ENCODE peak calls at places on chromosomes 7 and 10, in seven cellular contexts. One of them, this sample, is unnamed. For H3K4me1, the result is how much of the 10 kb centered on the place peaks cover.

GRCh38 chr10:12384906-12385305 is 35.6 kb downstream of the CAMK1D start:
- DNase-seq in stomach: no peak
- DNase-seq in K562: no peak
- DNase-seq in A549: no peak
- DNase-seq in adrenal gland: no peak
- DNase-seq in heart left ventricle: no peak
- DNase-seq in transverse colon: no peak
- DNase-seq in this sample: no peak

GRCh38 chr10:486668-487067 is 202.8 kb downstream of the DIP2C start:
- DNase-seq in transverse colon: no peak
- DNase-seq in A549: no peak
- DNase-seq in heart left ventricle: no peak
- DNase-seq in K562: no peak
- DNase-seq in adrenal gland: no peak
- DNase-seq in stomach: peak
- DNase-seq in this sample: peak

GRCh38 chr10:29409241-29410051 is 120.6 kb downstream of the LYZL1 start:
- DNase-seq in transverse colon: peak
- DNase-seq in adrenal gland: peak
- DNase-seq in stomach: peak
- DNase-seq in heart left ventricle: peak
- DNase-seq in K562: peak
- DNase-seq in A549: peak
- DNase-seq in this sample: peak

GRCh38 chr7:3037259-3037658 is 6.4 kb downstream of the CARD11 start:
- DNase-seq in transverse colon: no peak
- DNase-seq in adrenal gland: no peak
- DNase-seq in heart left ventricle: no peak
- DNase-seq in stomach: no peak
- DNase-seq in A549: no peak
- DNase-seq in K562: no peak
- DNase-seq in this sample: no peak

GRCh38 chr10:114525368-114525949 is 121.2 kb upstream of the AFAP1L2 start:
- DNase-seq in adrenal gland: no peak
- DNase-seq in stomach: no peak
- DNase-seq in transverse colon: no peak
- DNase-seq in heart left ventricle: no peak
- DNase-seq in K562: no peak
- DNase-seq in A549: no peak
- DNase-seq in this sample: no peak

GRCh38 chr10:34018129-34018528 is 683.7 kb upstream of the NRP1 start:
- DNase-seq in stomach: no peak
- DNase-seq in adrenal gland: no peak
- DNase-seq in K562: peak
- DNase-seq in heart left ventricle: no peak
- DNase-seq in transverse colon: no peak
- DNase-seq in A549: peak
- DNase-seq in this sample: no peak

GRCh38 chr7:64174941-64175340 is 32.1 kb upstream of the ZNF735 start:
- DNase-seq in A549: no peak
- DNase-seq in K562: no peak
- DNase-seq in adrenal gland: no peak
- DNase-seq in transverse colon: no peak
- DNase-seq in heart left ventricle: no peak
- DNase-seq in stomach: no peak
- DNase-seq in this sample: no peak

GRCh38 chr7:100584677-100585510 is 1.0 kb downstream of the LRCH4 start:
- DNase-seq in transverse colon: peak
- DNase-seq in A549: peak
- DNase-seq in heart left ventricle: peak
- DNase-seq in adrenal gland: peak
- DNase-seq in stomach: peak
- DNase-seq in K562: peak
- DNase-seq in this sample: no peak

GRCh38 chr7:64618785-64619456 is 47.0 kb upstream of the ZNF107 start:
- DNase-seq in adrenal gland: no peak
- DNase-seq in stomach: no peak
- DNase-seq in transverse colon: no peak
- DNase-seq in A549: peak
- DNase-seq in K562: peak
- DNase-seq in heart left ventricle: no peak
- DNase-seq in this sample: no peak

GRCh38 chr7:112266595-112267270 is 60.2 kb downstream of the ZNF277 start:
- DNase-seq in K562: no peak
- DNase-seq in A549: no peak
- DNase-seq in stomach: no peak
- DNase-seq in transverse colon: no peak
- DNase-seq in adrenal gland: no peak
- DNase-seq in heart left ventricle: no peak
- DNase-seq in this sample: no peak

GRCh38 chr10:113386005-113386404 is 166.8 kb upstream of the HABP2 start:
- DNase-seq in adrenal gland: peak
- DNase-seq in K562: no peak
- DNase-seq in heart left ventricle: peak
- DNase-seq in A549: peak
- DNase-seq in stomach: no peak
- DNase-seq in transverse colon: no peak
- DNase-seq in this sample: peak

GRCh38 chr10:72331575-72332422 is 22.9 kb downstream of the DNAJB12 start:
- DNase-seq in K562: no peak
- DNase-seq in A549: peak
- DNase-seq in adrenal gland: peak
- DNase-seq in stomach: peak
- DNase-seq in heart left ventricle: peak
- DNase-seq in transverse colon: peak
- DNase-seq in this sample: peak

GRCh38 chr7:7672545-7673239 is 32.1 kb downstream of the UMAD1 start:
- DNase-seq in adrenal gland: no peak
- DNase-seq in K562: no peak
- DNase-seq in stomach: no peak
- DNase-seq in A549: no peak
- DNase-seq in transverse colon: no peak
- DNase-seq in heart left ventricle: no peak
- DNase-seq in this sample: no peak

GRCh38 chr10:43203491-43204393 is 63.1 kb downstream of the RASGEF1A start:
- DNase-seq in heart left ventricle: peak
- DNase-seq in transverse colon: no peak
- DNase-seq in adrenal gland: peak
- DNase-seq in A549: peak
- DNase-seq in stomach: peak
- DNase-seq in K562: peak
- DNase-seq in this sample: peak

GRCh38 chr7:143362126-143362961 is at the start of gene FAM131B:
- DNase-seq in transverse colon: no peak
- DNase-seq in stomach: no peak
- DNase-seq in adrenal gland: no peak
- DNase-seq in A549: no peak
- DNase-seq in K562: peak
- DNase-seq in heart left ventricle: no peak
- DNase-seq in this sample: no peak

GRCh38 chr7:36604801-36605200 is 119.5 kb downstream of the AOAH start:
- DNase-seq in adrenal gland: no peak
- DNase-seq in transverse colon: no peak
- DNase-seq in stomach: no peak
- DNase-seq in heart left ventricle: no peak
- DNase-seq in K562: no peak
- DNase-seq in A549: no peak
- DNase-seq in this sample: no peak

GRCh38 chr7:72153132-72153512 is 259.0 kb downstream of the CALN1 start:
- DNase-seq in adrenal gland: no peak
- DNase-seq in transverse colon: no peak
- DNase-seq in heart left ventricle: no peak
- DNase-seq in stomach: no peak
- DNase-seq in A549: no peak
- DNase-seq in K562: no peak
- DNase-seq in this sample: no peak

GRCh38 chr10:14975672-14976273 is 16.6 kb downstream of the MEIG1 start:
- DNase-seq in K562: no peak
- DNase-seq in transverse colon: no peak
- DNase-seq in heart left ventricle: no peak
- DNase-seq in adrenal gland: no peak
- DNase-seq in stomach: no peak
- DNase-seq in A549: peak
- DNase-seq in this sample: no peak

GRCh38 chr10:79192677-79193003 is 123.9 kb downstream of the ZMIZ1 start:
- DNase-seq in transverse colon: no peak
- DNase-seq in A549: no peak
- DNase-seq in adrenal gland: no peak
- DNase-seq in stomach: no peak
- DNase-seq in heart left ventricle: peak
- DNase-seq in K562: no peak
- DNase-seq in this sample: no peak
- H3K4me1 ChIP-seq in transverse colon: under half
- H3K4me1 ChIP-seq in A549: half or more
- H3K4me1 ChIP-seq in adrenal gland: under half
- H3K4me1 ChIP-seq in stomach: under half
- H3K4me1 ChIP-seq in heart left ventricle: under half
- H3K4me1 ChIP-seq in K562: half or more
- H3K4me1 ChIP-seq in this sample: under half

DNA sequence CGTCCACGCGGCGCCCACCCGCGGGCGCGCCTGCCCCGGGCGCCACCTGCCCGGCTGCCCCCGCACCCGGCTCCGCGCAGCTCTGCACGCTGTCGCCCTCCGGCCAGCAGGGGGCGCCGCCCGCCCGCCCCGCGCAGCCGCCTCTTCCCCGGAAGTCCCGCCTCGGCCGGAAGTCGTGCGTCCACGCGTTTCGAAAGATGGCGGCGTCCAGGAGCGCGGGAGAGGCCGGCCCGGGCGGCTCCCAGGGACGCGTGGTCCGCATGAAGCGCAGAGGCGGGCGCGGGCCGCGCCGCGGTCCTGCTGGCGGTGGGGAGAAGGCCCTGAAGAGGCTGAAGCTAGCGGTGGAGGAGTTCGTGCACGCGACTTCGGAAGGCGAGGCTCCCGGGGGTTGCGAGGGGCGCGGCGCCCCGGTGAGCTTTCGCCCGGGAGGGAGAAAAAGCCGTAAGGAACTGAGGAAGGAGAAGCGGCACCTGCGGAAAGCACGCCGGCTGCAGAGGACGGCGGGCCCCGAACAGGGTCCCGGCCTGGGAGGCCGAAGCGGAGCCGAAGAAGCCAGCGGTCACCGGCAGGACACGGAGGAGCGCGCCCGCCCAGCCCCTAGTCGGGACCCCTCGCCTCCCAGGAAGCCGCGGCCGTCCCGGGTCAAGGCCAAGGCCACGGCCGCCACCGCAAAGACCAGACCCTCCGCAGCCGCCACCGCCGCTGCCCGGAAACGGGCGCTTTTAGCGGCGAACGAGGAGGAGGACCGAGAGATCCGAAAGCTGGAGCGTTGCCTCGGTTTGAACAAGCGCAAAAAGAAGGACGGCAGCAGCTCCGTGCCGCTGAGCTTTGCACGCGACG is at the start of gene NOM1:
- DNase-seq in K562: peak
- DNase-seq in A549: peak
- DNase-seq in heart left ventricle: peak
- DNase-seq in stomach: peak
- DNase-seq in adrenal gland: peak
- DNase-seq in transverse colon: peak
- DNase-seq in this sample: peak
- TF ChIP-seq POLR2A in K562: peak
- TF ChIP-seq POLR2A in A549: peak
- TF ChIP-seq POLR2A in heart left ventricle: peak
- TF ChIP-seq POLR2A in stomach: no peak
- TF ChIP-seq POLR2A in adrenal gland: peak
- TF ChIP-seq POLR2A in transverse colon: peak
- TF ChIP-seq POLR2A in this sample: peak

DNA sequence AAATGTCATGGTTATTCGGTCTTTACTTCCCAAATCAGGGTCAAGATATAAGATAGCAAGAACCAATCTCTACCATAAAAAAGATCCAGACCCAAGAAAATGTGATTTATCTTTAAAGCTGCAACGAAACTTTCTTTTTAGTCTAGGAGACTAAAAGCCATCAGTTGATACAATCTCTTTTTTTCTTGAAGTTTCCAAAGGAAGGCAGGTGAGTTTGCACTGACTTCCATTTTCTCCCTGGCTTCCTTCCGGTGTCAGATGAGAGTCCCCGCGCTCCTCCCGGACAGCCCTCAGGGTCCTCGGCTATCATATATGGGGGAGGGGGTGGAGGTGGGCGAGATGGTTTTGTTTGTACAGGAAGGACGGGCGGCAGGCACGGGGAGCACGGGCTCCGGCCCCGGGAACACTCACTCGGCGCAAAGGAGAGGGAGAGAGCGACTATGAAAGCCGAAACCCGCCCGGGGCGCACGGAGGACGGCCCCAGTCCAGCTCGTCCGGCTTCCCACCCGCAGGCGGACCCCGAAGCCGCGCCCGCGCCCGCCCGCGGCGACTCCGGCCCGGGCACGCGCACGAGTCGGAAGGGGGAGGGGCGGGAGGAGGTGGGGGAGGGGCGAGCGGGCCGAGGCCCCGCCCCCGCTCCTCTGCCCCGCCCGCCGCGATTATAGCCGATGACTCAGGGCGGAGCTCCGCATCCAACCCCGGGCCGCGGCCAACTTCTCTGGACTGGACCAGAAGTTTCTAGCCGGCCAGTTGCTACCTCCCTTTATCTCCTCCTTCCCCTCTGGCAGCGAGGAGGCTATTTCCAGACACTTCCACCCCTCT is at the start of gene BAG3:
- DNase-seq in stomach: peak
- DNase-seq in heart left ventricle: peak
- DNase-seq in A549: peak
- DNase-seq in adrenal gland: peak
- DNase-seq in K562: peak
- DNase-seq in transverse colon: peak
- DNase-seq in this sample: peak
- H3K27ac ChIP-seq in stomach: peak
- H3K27ac ChIP-seq in heart left ventricle: peak
- H3K27ac ChIP-seq in A549: peak
- H3K27ac ChIP-seq in adrenal gland: peak
- H3K27ac ChIP-seq in K562: peak
- H3K27ac ChIP-seq in transverse colon: peak
- H3K27ac ChIP-seq in this sample: peak

GRCh38 chr10:132411561-132412253 is 14.7 kb downstream of the PWWP2B start:
- DNase-seq in A549: no peak
- DNase-seq in stomach: peak
- DNase-seq in heart left ventricle: no peak
- DNase-seq in adrenal gland: peak
- DNase-seq in K562: no peak
- DNase-seq in transverse colon: peak
- DNase-seq in this sample: no peak

GRCh38 chr10:132410779-132411532 is 14.0 kb downstream of the PWWP2B start:
- DNase-seq in transverse colon: no peak
- DNase-seq in heart left ventricle: no peak
- DNase-seq in K562: no peak
- DNase-seq in stomach: no peak
- DNase-seq in A549: no peak
- DNase-seq in adrenal gland: no peak
- DNase-seq in this sample: no peak

GRCh38 chr10:132414402-132415016 is 17.5 kb downstream of the PWWP2B start:
- DNase-seq in stomach: no peak
- DNase-seq in adrenal gland: no peak
- DNase-seq in heart left ventricle: no peak
- DNase-seq in transverse colon: no peak
- DNase-seq in A549: no peak
- DNase-seq in K562: no peak
- DNase-seq in this sample: no peak

GRCh38 chr10:132413226-132414205 is 16.5 kb downstream of the PWWP2B start:
- DNase-seq in heart left ventricle: no peak
- DNase-seq in stomach: no peak
- DNase-seq in A549: no peak
- DNase-seq in transverse colon: no peak
- DNase-seq in K562: peak
- DNase-seq in adrenal gland: peak
- DNase-seq in this sample: no peak

GRCh38 chr10:132412316-132413192 is 15.6 kb downstream of the PWWP2B start:
- DNase-seq in transverse colon: no peak
- DNase-seq in A549: no peak
- DNase-seq in heart left ventricle: no peak
- DNase-seq in stomach: no peak
- DNase-seq in K562: no peak
- DNase-seq in adrenal gland: peak
- DNase-seq in this sample: no peak
- H3K4me1 ChIP-seq in transverse colon: under half
- H3K4me1 ChIP-seq in A549: under half
- H3K4me1 ChIP-seq in heart left ventricle: under half
- H3K4me1 ChIP-seq in stomach: half or more
- H3K4me1 ChIP-seq in K562: half or more
- H3K4me1 ChIP-seq in adrenal gland: half or more
- H3K4me1 ChIP-seq in this sample: under half